ENCODE peak calls at places on chromosomes 11 and 22, in six cellular contexts. E is adipocyte; Q is fibroblast of mammary gland; V is progenitor cell of endocrine pancreas; X is activated CD4-positive, alpha-beta T cell treated with anti-CD3 and anti-CD28 coated beads for 24 hours; F is activated CD8-positive, alpha-beta memory T cell treated with anti-CD3 and anti-CD28 coated beads for 24 hours. T is an unnamed sample.

GRCh38 chr11:122861631-122862030 is 20.9 kb upstream of the JHY start:
- DNase-seq in E (no peak), Q (no peak), V (no peak), X (no peak), F (no peak), T (no peak)

GRCh38 chr22:17972385-17973181 is 51.8 kb downstream of the MICAL3 start:
- DNase-seq in E (peak), Q (peak), V (no peak), X (no peak), F (no peak), T (no peak)

GRCh38 chr11:31805629-31806185 is 5.4 kb downstream of the PAX6 start:
- DNase-seq in E (no peak), Q (no peak), V (no peak), X (no peak), F (no peak), T (peak)

GRCh38 chr11:27116684-27117083 is 76.1 kb downstream of the BBOX1 start:
- DNase-seq in E (peak), Q (peak), V (no peak), X (no peak), F (no peak), T (no peak)

GRCh38 chr11:132126973-132127900 is 756.8 kb downstream of the NTM start:
- DNase-seq in E (peak), Q (peak), V (no peak), X (no peak), F (no peak), T (no peak)

GRCh38 chr22:17874231-17874630 is 100.0 kb upstream of the BID start:
- DNase-seq in E (no peak), Q (no peak), V (no peak), X (no peak), F (no peak), T (no peak)

GRCh38 chr11:19187880-19188279 is 13.9 kb downstream of the CSRP3 start:
- DNase-seq in E (no peak), Q (no peak), V (no peak), X (no peak), F (no peak), T (no peak)

GRCh38 chr11:60912851-60913550 is 957 bp upstream of the TMEM109 start:
- DNase-seq in E (no peak), Q (no peak), V (no peak), X (no peak), F (no peak), T (no peak)

GRCh38 chr11:61071208-61071681 is 31.0 kb upstream of the CD5 start:
- DNase-seq in E (no peak), Q (no peak), V (no peak), X (no peak), F (peak), T (no peak)

GRCh38 chr22:38180841-38181452 is 683 bp downstream of the PLA2G6 start:
- DNase-seq in E (peak), Q (no peak), V (no peak), X (no peak), F (peak), T (no peak)

GRCh38 chr22:47053865-47054185 is 291.4 kb downstream of the TBC1D22A start:
- DNase-seq in E (peak), Q (peak), V (no peak), X (no peak), F (no peak), T (no peak)